ENCODE peak calls at places on chromosomes 16 and 17, in four cellular contexts. S, E, C and N are unnamed samples.

GRCh38 chr17:42097691-42098661 is at the start of gene ZNF385C:
- DNase-seq in S (peak), C (no peak), E (no peak), N (no peak)

GRCh38 chr17:21024024-21024423 is 18.8 kb downstream of the USP22 start:
- DNase-seq in E (no peak), C (no peak), S (no peak), N (no peak)

GRCh38 chr17:57106107-57106835 is 21.2 kb downstream of the AKAP1 start:
- DNase-seq in E (no peak), C (no peak), S (no peak), N (peak)

GRCh38 chr16:23378256-23378655 is 74.7 kb downstream of the COG7 start:
- DNase-seq in S (no peak), C (no peak), E (no peak), N (no peak)

GRCh38 chr16:2971134-2971984 is 2.2 kb downstream of the PAQR4 start:
- DNase-seq in S (no peak), E (no peak), C (no peak), N (no peak)

GRCh38 chr17:76935331-76935730 is 67.1 kb downstream of the MGAT5B start:
- DNase-seq in S (no peak), E (no peak), C (no peak), N (no peak)

GRCh38 chr16:86448306-86448705 is 62.0 kb upstream of the FOXF1 start:
- DNase-seq in S (no peak), C (no peak), E (no peak), N (no peak)

GRCh38 chr17:29049541-29050150 is 6.7 kb downstream of the PIPOX start:
- DNase-seq in C (no peak), E (no peak), S (no peak), N (no peak)

GRCh38 chr17:28527859-28528258 is 21.7 kb downstream of the FOXN1 start:
- DNase-seq in E (no peak), S (no peak), C (peak), N (no peak)

GRCh38 chr16:19809121-19809635 is 75.5 kb downstream of the GPRC5B start:
- DNase-seq in E (no peak), C (no peak), S (no peak), N (peak)

GRCh38 chr17:47077576-47077975 is 98.5 kb upstream of the RPRML start:
- DNase-seq in E (no peak), S (no peak), C (no peak), N (no peak)

GRCh38 chr16:50204426-50205108 is 51.5 kb downstream of the TENT4B start:
- DNase-seq in S (no peak), E (no peak), C (no peak), N (no peak)

GRCh38 chr16:15899538-15900100 is 11.2 kb upstream of the CEP20 start:
- DNase-seq in E (no peak), S (peak), C (peak), N (no peak)

GRCh38 chr17:36183001-36183810 is 6.8 kb upstream of the TBC1D3B start:
- DNase-seq in S (no peak), C (peak), E (no peak), N (peak)

GRCh38 chr17:8420041-8420934 is 15.4 kb upstream of the NDEL1 start:
- DNase-seq in S (no peak), C (no peak), E (no peak), N (peak)